ENCODE peak calls at places on chromosome 4, in eight cellular contexts. O, S, X, L, W, H, B and J are unnamed samples.

GRCh38 chr4:185004562-185005208 is 13.6 kb upstream of the HELT start:
- DNase-seq in W (peak; percentile 73), B (no peak), O (no peak), S (no peak), L (no peak), H (peak; percentile 55), X (peak; percentile 47), J (no peak)

GRCh38 chr4:28167411-28167810 is 1306.8 kb downstream of the STIM2 start:
- DNase-seq in L (no peak), X (no peak), H (peak; percentile 44), B (no peak), O (no peak), W (no peak), S (no peak), J (no peak)

GRCh38 chr4:163367651-163368050 is 24.0 kb downstream of the NPY5R start:
- DNase-seq in S (no peak), O (no peak), L (no peak), B (no peak), X (no peak), H (no peak), W (no peak), J (no peak)

GRCh38 chr4:48543796-48544195 is 53.7 kb downstream of the ZAR1 start:
- DNase-seq in S (no peak), B (no peak), L (no peak), X (no peak), W (no peak), O (no peak), H (no peak), J (no peak)

GRCh38 chr4:100593933-100594332 is 76.1 kb upstream of the EMCN start:
- DNase-seq in B (no peak), X (no peak), L (no peak), S (no peak), H (no peak), W (no peak), O (no peak), J (no peak)

GRCh38 chr4:61995717-61996337 is 795.7 kb downstream of the ADGRL3 start:
- DNase-seq in O (no peak), H (no peak), S (no peak), B (no peak), L (no peak), W (no peak), X (no peak), J (no peak)

GRCh38 chr4:144176476-144176875 is 36.0 kb upstream of the GYPA start:
- DNase-seq in H (no peak), B (no peak), W (no peak), O (no peak), X (no peak), S (no peak), L (no peak), J (no peak)

GRCh38 chr4:33090910-33091309 is 2370.7 kb downstream of the PCDH7 start:
- DNase-seq in X (no peak), H (no peak), S (no peak), O (no peak), B (no peak), W (no peak), L (no peak), J (no peak)

GRCh38 chr4:42478941-42479340 is 81.7 kb downstream of the SHISA3 start:
- DNase-seq in B (no peak), L (no peak), S (no peak), H (no peak), O (no peak), W (no peak), X (no peak), J (no peak)

DNA sequence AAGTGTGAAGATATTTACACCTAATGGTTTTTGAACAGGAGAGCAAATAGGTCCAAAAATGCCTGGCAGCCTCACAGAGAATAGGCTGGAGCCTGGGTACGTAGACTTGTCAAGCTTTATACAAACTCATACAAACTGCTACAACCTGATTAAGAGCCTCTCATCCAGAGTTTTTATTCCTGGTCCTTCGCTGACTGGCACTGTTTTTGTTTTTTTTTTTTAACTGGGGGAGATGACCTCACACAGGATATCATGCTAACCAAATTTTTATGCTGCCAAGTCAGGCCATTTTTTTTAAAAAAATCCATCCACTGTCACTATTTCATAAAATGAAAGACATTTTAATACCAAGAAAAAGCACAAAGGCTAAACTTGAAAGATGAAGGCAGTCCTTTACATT is 1.9 kb downstream of the FAM114A1 start:
- DNase-seq in W (no peak), L (no peak), O (no peak), H (no peak), S (no peak), B (no peak), X (no peak), J (no peak)
- TF ChIP-seq EP300 in W (no peak), L (no peak), O (no peak), H (no peak), S (no peak), B (no peak), X (no peak), J (no peak)

DNA sequence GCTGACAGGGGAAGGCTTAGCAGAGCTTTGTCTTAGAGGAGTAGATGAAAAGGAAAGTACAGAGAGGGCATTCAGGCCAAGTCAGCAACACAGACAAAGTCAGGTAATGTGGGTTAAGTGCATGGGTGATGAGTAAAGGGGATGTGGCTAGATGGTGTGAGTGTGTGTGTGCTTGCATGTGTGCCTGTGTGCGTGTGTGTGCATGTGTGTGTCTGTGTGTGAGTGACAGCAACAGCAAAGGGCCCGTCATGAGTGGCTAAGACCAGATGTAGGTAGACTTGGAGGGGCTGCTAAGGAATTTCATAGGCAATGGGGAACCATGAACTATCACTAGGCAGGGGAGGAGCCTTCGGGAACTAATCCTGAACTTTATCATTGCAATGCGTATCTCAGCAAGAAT is 2.2 kb upstream of the GPR78 start:
- DNase-seq in S (no peak), W (no peak), H (no peak), B (no peak), O (no peak), L (no peak), X (no peak), J (no peak)
- H3K4me1 ChIP-seq in S (no peaks in the 10 kb centered on the region), W (no peaks in the 10 kb centered on the region), H (no peaks in the 10 kb centered on the region), B (no peaks in the 10 kb centered on the region), O (no peaks in the 10 kb centered on the region), L (peaks cover 10% of the 10 kb centered on the region), X (peaks cover 9% of the 10 kb centered on the region), J (no peaks in the 10 kb centered on the region)

DNA sequence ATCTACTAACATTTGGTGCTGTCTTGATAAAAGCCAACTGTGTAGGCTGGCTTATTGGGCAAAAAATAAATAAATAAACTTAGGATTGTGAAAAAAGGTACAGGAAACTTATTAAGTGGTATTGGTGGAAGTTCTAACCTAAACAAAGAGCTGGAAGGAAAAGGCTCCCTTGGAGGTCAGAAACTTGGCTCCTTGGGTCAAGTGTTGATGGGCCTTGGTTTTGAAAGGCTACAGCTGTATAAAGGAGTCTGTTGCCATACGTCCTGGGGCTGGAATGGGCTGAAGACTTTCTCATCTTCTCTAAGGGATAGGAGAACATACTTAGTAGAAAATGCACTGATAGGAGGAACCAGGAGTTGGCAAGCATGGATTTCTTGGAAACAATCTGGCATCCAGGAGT is 56.5 kb downstream of the PDLIM5 start:
- DNase-seq in O (no peak), S (no peak), B (no peak), H (no peak), X (no peak), W (no peak), L (no peak), J (no peak)
- H3K27ac ChIP-seq in O (no peak overlapping the region), S (peak overlapping the region; percentile 84), B (peak overlapping the region; percentile 63), H (peak overlapping the region; percentile 57), X (no peak overlapping the region), W (no peak overlapping the region), L (peak overlapping the region; percentile 57), J (peak overlapping the region; percentile 51)

GRCh38 chr4:71872221-71872620 is 88.3 kb upstream of the GC start:
- DNase-seq in L (no peak), X (no peak), O (no peak), W (no peak), B (no peak), H (no peak), S (no peak), J (no peak)
- TF ChIP-seq EP300 in L (no peak), X (no peak), O (no peak), W (no peak), B (no peak), H (no peak), S (no peak), J (no peak)